ENCODE peak calls at places on chromosome 17, in four cellular contexts. G is head of caudate nucleus; P is stimulated activated CD4-positive, alpha-beta T cell treated with anti-CD3 and anti-CD28 coated beads, Interleukin-15, amount 100 ng/mL, for 1 hour; Y is cardiac muscle cell. A is an unnamed sample.

GRCh38 chr17:75504347-75505151 is 10.8 kb downstream of the CASKIN2 start:
- DNase-seq in G (no peak), P (no peak), Y (no peak), A (peak)

GRCh38 chr17:16488572-16488997 is 3.4 kb downstream of the LRRC75A start:
- DNase-seq in G (no peak), P (no peak), Y (no peak), A (no peak)

GRCh38 chr17:82041139-82041814 is 3.8 kb upstream of the DCXR start:
- DNase-seq in G (no peak), P (no peak), Y (no peak), A (no peak)

GRCh38 chr17:34665803-34666763 is 86.7 kb downstream of the TMEM132E start:
- DNase-seq in G (no peak), P (no peak), Y (no peak), A (no peak)

GRCh38 chr17:60557805-60558204 is 31.8 kb upstream of the APPBP2 start:
- DNase-seq in G (no peak), P (no peak), Y (no peak), A (no peak)

GRCh38 chr17:78793415-78793814 is 11.3 kb upstream of the CYTH1 start:
- DNase-seq in G (no peak), P (no peak), Y (no peak), A (no peak)

GRCh38 chr17:78725448-78726021 is 56.5 kb downstream of the CYTH1 start:
- DNase-seq in G (no peak), P (no peak), Y (no peak), A (no peak)

GRCh38 chr17:16934133-16934795 is 37.7 kb downstream of the TNFRSF13B start:
- DNase-seq in G (no peak), P (no peak), Y (no peak), A (no peak)

GRCh38 chr17:38430316-38430715 is 2.1 kb downstream of the ARHGAP23 start:
- DNase-seq in G (no peak), P (no peak), Y (peak), A (no peak)

GRCh38 chr17:78387982-78388941 is 9.8 kb downstream of the PGS1 start:
- DNase-seq in G (no peak), P (no peak), Y (peak), A (no peak)

A was measured in HEK293T.